ENCODE peak calls at places on chromosomes 5 and 9, in seven cellular contexts. L is HFFc6; E is H9; I is WTC11; Q is AG08396; G is activated T-helper 1 cell treated with anti-CD3 and anti-CD28 coated beads, Interleukin-12 subunit alpha, Interleukin-12 subunit beta, Interleukin-2, Interleukin-4 antibody, amounts not matched to agents 30 ng/mL and 10 ng/mL and 1 ng/mL, durations not matched to agents 14 hours and 24 hours and 36 hours; P is iris pigment epithelial cell. N is an unnamed sample.

GRCh38 chr9:91379461-91379860 is 17.7 kb upstream of the AUH start:
- DNase-seq in L (no peak), E (no peak), I (no peak), Q (no peak), G (no peak), P (no peak), N (no peak)

GRCh38 chr9:114552716-114553115 is 34.9 kb upstream of the ATP6V1G1 start:
- DNase-seq in L (no peak), E (no peak), I (no peak), Q (no peak), G (no peak), P (no peak), N (peak)

GRCh38 chr9:129497064-129497836 is 123.7 kb downstream of the C9orf50 start:
- DNase-seq in L (peak), E (peak), I (no peak), Q (no peak), G (no peak), P (no peak), N (no peak)

GRCh38 chr5:85549836-85550599 is 1067.7 kb upstream of the COX7C start:
- DNase-seq in L (no peak), E (no peak), I (no peak), Q (no peak), G (no peak), P (no peak), N (no peak)

GRCh38 chr5:159916841-159917761 is 819 bp downstream of the ADRA1B start:
- DNase-seq in L (no peak), E (no peak), I (no peak), Q (no peak), G (no peak), P (no peak), N (no peak)

GRCh38 chr5:176364765-176365662 is at the start of gene ARL10:
- DNase-seq in L (no peak), E (peak), I (peak), Q (peak), G (peak), P (peak), N (no peak)

GRCh38 chr5:102823441-102823874 is 68.4 kb downstream of the PAM start:
- DNase-seq in L (peak), E (no peak), I (no peak), Q (peak), G (no peak), P (peak), N (no peak)

GRCh38 chr5:179801304-179802206 is 5.1 kb downstream of the MGAT4B start:
- DNase-seq in L (no peak), E (peak), I (peak), Q (peak), G (peak), P (no peak), N (no peak)

GRCh38 chr9:70013598-70014196 is 30.0 kb upstream of the MAMDC2 start:
- DNase-seq in L (peak), E (no peak), I (no peak), Q (no peak), G (no peak), P (peak), N (no peak)

N was measured in H54.